ENCODE peak calls at places on chromosome 20, in four cellular contexts. G, V, Q and L are unnamed samples.

GRCh38 chr20:18987781-18988360 is 174.3 kb downstream of the SCP2D1 start:
- DNase-seq in Q (no peak), G (no peak), V (no peak), L (no peak)

GRCh38 chr20:19543114-19543513 is 214.9 kb upstream of the RIN2 start:
- DNase-seq in G (no peak), Q (no peak), V (no peak), L (no peak)

GRCh38 chr20:34907616-34908469 is 31.4 kb downstream of the ACSS2 start:
- DNase-seq in Q (peak), G (peak), V (no peak), L (no peak)

GRCh38 chr20:4151991-4152695 is 136.8 kb upstream of the RNF24 start:
- DNase-seq in V (peak), G (no peak), Q (no peak), L (no peak)

GRCh38 chr20:52905235-52905634 is 66.9 kb upstream of the TSHZ2 start:
- DNase-seq in V (no peak), G (no peak), Q (no peak), L (no peak)

GRCh38 chr20:36114707-36115106 is 39.8 kb upstream of the EPB41L1 start:
- DNase-seq in Q (no peak), V (no peak), G (no peak), L (no peak)

GRCh38 chr20:47137231-47137865 is 219.2 kb downstream of the ZMYND8 start:
- DNase-seq in V (no peak), Q (no peak), G (no peak), L (no peak)

GRCh38 chr20:36717657-36718056 is 28.2 kb downstream of the NDRG3 start:
- DNase-seq in G (peak), Q (peak), V (no peak), L (no peak)

GRCh38 chr20:7859371-7859802 is 80.9 kb downstream of the HAO1 start:
- DNase-seq in V (peak), Q (peak), G (peak), L (no peak)

GRCh38 chr20:17958326-17959256 is 10.0 kb downstream of the SNX5 start:
- DNase-seq in Q (peak), V (no peak), G (peak), L (no peak)

GRCh38 chr20:62534526-62535221 is 58.9 kb upstream of the GATA5 start:
- DNase-seq in G (no peak), Q (no peak), V (no peak), L (no peak)

GRCh38 chr20:4920655-4921054 is 80.7 kb downstream of the SLC23A2 start:
- DNase-seq in G (no peak), V (no peak), Q (no peak), L (no peak)

GRCh38 chr20:19095762-19096161 is 116.7 kb upstream of the SLC24A3 start:
- DNase-seq in G (no peak), V (no peak), Q (no peak), L (peak)

GRCh38 chr20:39640147-39640546 is 678.0 kb downstream of the DHX35 start:
- DNase-seq in Q (no peak), V (no peak), G (no peak), L (no peak)

GRCh38 chr20:10790013-10790412 is 116.2 kb upstream of the JAG1 start:
- DNase-seq in V (no peak), G (peak), Q (no peak), L (no peak)

GRCh38 chr20:58695895-58696375 is 3.3 kb downstream of the NPEPL1 start:
- DNase-seq in G (no peak), Q (no peak), V (no peak), L (no peak)

GRCh38 chr20:11108102-11108842 is 434.5 kb upstream of the JAG1 start:
- DNase-seq in G (no peak), Q (no peak), V (no peak), L (no peak)

GRCh38 chr20:36093025-36093803 is 61.3 kb upstream of the EPB41L1 start:
- DNase-seq in V (no peak), Q (no peak), G (no peak), L (no peak)

GRCh38 chr20:58072695-58073671 is 155.5 kb downstream of the ANKRD60 start:
- DNase-seq in Q (no peak), G (no peak), V (no peak), L (no peak)

GRCh38 chr20:11453430-11453829 is 464.3 kb upstream of the BTBD3 start:
- DNase-seq in Q (no peak), V (no peak), G (no peak), L (no peak)

GRCh38 chr20:36607586-36608387 is 2.2 kb downstream of the RAB5IF start:
- DNase-seq in V (no peak), G (peak), Q (no peak), L (no peak)

GRCh38 chr20:46108435-46108841 is 9.7 kb upstream of the CD40 start:
- DNase-seq in G (no peak), V (peak), Q (no peak), L (no peak)

GRCh38 chr20:59123011-59123676 is 40.5 kb upstream of the ZNF831 start:
- DNase-seq in Q (no peak), G (no peak), V (no peak), L (no peak)

GRCh38 chr20:11849976-11850670 is 67.6 kb upstream of the BTBD3 start:
- DNase-seq in V (no peak), Q (no peak), G (no peak), L (no peak)

GRCh38 chr20:59835057-59835447 is 98.4 kb downstream of the SYCP2 start:
- DNase-seq in V (no peak), Q (no peak), G (no peak), L (peak)

GRCh38 chr20:58117944-58118343 is 110.5 kb downstream of the ANKRD60 start:
- DNase-seq in G (no peak), V (no peak), Q (no peak), L (no peak)

GRCh38 chr20:1336699-1337387 is 7.9 kb upstream of the SDCBP2 start:
- DNase-seq in V (no peak), G (no peak), Q (no peak), L (peak)

GRCh38 chr20:62624719-62625455 is 17.4 kb upstream of the SLCO4A1 start:
- DNase-seq in G (no peak), V (no peak), Q (no peak), L (no peak)

GRCh38 chr20:23127506-23128279 is 41.6 kb upstream of the CD93 start:
- DNase-seq in V (no peak), Q (no peak), G (no peak), L (no peak)

GRCh38 chr20:23130622-23130916 is 44.4 kb upstream of the CD93 start:
- DNase-seq in G (no peak), Q (no peak), V (no peak), L (no peak)

GRCh38 chr20:23129891-23130621 is 43.9 kb upstream of the CD93 start:
- DNase-seq in Q (no peak), V (no peak), G (no peak), L (no peak)

GRCh38 chr20:23129256-23129655 is 43.1 kb upstream of the CD93 start:
- DNase-seq in G (no peak), V (no peak), Q (no peak), L (no peak)

DNA sequence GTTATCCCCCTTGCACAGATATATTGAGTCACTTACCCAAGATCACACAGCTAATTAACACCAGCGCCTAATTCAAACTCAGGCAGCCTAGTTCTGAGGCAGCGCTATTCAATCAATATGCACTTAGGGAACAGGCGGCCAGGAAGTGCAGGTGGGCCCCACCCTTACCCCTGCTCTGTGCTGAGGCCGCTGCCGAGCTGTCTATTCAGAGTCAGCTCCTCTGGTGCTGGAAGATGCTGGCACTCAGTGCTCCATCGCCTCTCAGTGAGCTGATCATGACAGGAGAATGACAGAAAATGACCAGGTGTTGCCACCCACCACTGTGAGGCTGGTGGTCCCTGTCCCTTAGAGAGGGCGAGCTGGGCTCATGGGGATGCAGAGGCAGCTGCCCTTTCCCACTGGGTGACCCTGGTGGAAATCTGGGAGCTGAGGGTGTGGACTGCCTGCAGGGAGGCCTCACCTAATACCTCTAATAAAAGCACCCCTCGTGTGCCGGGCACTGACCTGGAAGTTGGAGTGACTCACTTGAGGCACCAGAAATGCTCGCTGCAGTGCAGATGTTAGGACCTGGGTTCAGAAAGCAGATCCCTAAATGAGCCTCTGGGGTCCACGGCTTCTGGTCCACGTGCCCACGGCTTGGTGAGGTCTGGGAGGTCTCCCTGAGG is 42.5 kb upstream of the CD93 start:
- DNase-seq in V (no peak), G (no peak), Q (no peak), L (no peak)
- TF ChIP-seq KDM1A in V (no peak), G (no peak), Q (no peak), L (no peak)

GRCh38 chr20:2699775-2700413 is 7.3 kb downstream of the EBF4 start:
- DNase-seq in G (no peak), V (no peak), Q (no peak), L (peak)

GRCh38 chr20:2698186-2698817 is 5.7 kb downstream of the EBF4 start:
- DNase-seq in V (no peak), Q (no peak), G (no peak), L (peak)

GRCh38 chr20:2700913-2701620 is 8.5 kb downstream of the EBF4 start:
- DNase-seq in V (no peak), G (no peak), Q (no peak), L (peak)

GRCh38 chr20:2697768-2698167 is 5.2 kb downstream of the EBF4 start:
- DNase-seq in G (no peak), Q (no peak), V (no peak), L (no peak)

GRCh38 chr20:2698912-2699311 is 6.3 kb downstream of the EBF4 start:
- DNase-seq in V (no peak), Q (no peak), G (no peak), L (peak)
- TF ChIP-seq ZNF274 in V (no peak), Q (no peak), G (no peak), L (no peak)

GRCh38 chr20:9306521-9306920 is 207.9 kb upstream of the LAMP5 start:
- DNase-seq in Q (no peak), G (peak), V (no peak), L (no peak)
- TF ChIP-seq KDM1A in Q (no peak), G (no peak), V (no peak), L (no peak)

GRCh38 chr20:44594730-44595129 is 12.4 kb downstream of the PKIG start:
- DNase-seq in G (no peak), V (no peak), Q (peak), L (no peak)
- TF ChIP-seq ZNF274 in G (no peak), V (no peak), Q (no peak), L (no peak)

DNA sequence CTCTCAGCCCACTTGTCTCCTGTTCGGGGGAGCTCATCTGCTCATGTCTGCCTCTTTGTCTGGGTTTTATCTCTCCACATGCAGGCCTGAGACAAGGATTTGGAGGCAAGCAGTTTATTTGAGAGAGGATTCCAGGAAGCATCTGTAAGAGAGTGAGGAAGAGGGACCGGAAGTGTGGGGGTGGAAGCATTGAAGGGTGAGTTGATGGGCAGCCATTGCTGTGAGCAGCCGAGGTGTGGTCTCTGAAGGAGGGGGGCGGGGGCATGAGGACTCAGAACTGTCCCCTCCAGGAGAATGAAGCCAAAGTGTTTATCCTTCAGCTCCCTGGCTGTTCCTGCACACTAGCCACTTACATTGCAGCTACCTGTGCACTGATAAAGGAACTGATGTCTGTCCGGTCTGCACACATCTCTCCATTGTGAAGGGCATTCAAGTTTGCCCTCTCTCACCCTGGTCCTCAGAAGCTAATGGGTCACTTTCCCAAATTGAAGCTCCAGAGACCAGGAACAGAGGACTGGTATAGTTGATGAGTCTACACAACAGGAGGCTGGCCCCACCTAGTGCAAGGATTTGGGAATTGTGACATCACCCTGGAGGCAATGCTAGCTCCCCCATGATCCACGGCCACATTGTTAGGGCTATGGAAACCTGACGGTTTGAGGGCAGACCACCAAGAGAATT is 100.5 kb upstream of the FOXA2 start:
- DNase-seq in V (no peak), G (no peak), Q (peak), L (no peak)
- TF ChIP-seq KDM1A in V (no peak), G (no peak), Q (no peak), L (no peak)

GRCh38 chr20:55513966-55514365 is 491.4 kb downstream of the CBLN4 start:
- DNase-seq in V (no peak), Q (no peak), G (no peak), L (no peak)
- TF ChIP-seq ZNF274 in V (no peak), Q (no peak), G (no peak), L (no peak)

DNA sequence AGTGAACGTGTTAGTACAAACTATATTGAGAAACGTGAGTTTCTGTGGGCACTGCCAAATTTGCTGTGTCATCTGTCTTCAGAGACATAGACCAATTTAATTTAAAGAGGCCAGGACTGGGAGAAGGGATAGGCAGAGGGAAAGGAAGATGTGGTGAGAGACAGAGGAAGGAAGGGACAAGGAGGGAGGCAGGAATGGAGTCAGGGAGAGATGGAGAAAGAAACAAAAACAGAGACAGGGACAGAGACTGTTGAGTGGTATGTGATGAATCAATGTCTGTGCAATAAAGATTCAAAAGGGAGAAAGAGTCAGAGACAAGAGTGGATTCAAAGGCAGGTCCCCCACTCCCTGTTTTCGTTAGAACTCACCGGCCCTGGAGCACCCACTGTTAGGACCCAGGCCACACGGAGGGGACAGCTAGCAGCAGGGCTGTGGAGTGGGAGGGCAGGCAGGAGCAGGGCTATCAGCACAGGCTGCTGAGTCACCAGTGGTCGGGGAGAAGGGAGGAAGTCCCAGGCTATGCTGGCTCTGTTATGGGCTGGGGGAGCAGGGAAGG is 51.6 kb upstream of the CHD6 start:
- DNase-seq in V (no peak), G (no peak), Q (peak), L (no peak)
- TF ChIP-seq KDM1A in V (no peak), G (no peak), Q (peak), L (no peak)

DNA sequence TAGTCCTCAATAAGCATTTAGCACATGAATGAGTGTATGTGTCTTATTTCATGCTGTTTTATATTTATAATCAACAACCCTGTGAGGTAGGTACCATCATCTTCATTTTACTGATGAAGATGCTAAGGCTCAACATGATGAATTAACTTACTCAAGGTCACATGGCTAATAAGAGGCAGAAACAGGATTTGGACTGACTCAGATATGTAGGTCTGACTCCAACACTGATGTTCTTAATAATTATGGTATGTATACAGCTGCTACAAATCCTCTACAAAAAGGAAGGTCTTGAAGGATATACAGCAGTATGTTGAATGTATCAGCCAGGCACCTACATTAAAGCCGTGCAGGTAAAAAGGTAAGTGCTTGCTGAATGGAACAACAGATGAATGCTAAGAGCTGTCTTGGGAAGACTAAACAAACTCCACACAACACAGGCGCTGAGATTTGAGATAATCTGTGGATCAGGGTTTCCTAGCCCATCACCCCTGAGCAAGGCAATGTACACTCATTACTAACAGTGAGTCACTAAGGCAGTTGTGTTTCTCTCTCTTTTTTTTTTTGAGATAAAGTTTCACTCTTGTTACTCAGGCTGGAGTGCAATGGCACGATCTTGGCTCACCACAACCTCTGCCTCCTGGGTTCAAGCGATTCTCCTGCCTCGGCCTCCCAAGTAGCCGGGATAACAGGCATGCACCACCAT is 31.9 kb downstream of the TTI1 start:
- DNase-seq in G (no peak), V (no peak), Q (no peak), L (no peak)
- TF ChIP-seq ZNF274 in G (no peak), V (no peak), Q (no peak), L (no peak)

GRCh38 chr20:48750376-48750775 is 77.4 kb downstream of the PREX1 start:
- DNase-seq in Q (no peak), V (no peak), G (no peak), L (no peak)

GRCh38 chr20:48748556-48748955 is 79.2 kb downstream of the PREX1 start:
- DNase-seq in V (no peak), G (no peak), Q (no peak), L (no peak)

GRCh38 chr20:48750941-48751620 is 76.7 kb downstream of the PREX1 start:
- DNase-seq in G (no peak), Q (no peak), V (no peak), L (peak)

GRCh38 chr20:48747840-48748416 is 79.9 kb downstream of the PREX1 start:
- DNase-seq in G (no peak), Q (no peak), V (no peak), L (no peak)

DNA sequence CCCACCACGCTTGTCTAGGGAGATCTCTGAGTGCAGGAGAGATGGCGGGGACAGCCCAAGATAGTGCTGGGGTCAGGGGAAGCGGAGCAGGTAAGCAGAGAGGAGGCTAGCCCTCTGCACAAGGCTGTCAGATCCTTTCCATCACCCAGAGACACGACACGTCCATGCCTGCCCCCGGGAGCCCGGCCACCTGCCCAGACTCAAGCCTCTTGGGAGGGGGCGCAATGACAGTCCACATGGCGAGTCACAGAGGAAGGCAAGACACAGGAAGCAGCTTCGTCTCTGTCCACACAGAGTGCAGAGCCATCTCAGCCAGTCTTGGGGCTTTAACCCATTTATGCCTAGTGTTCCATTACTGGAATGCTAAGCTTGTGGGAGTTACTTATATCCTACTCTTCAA is 78.4 kb downstream of the PREX1 start:
- DNase-seq in Q (no peak), G (no peak), V (no peak), L (no peak)
- TF ChIP-seq KDM1A in Q (no peak), G (no peak), V (no peak), L (no peak)